ENCODE peak calls at places on chromosomes 6 and 20, in eight cellular contexts. L, Y, K, H, G, U, P and Q are unnamed samples.

GRCh38 chr6:5723905-5724691 is 282.6 kb downstream of the NRN1 start:
- DNase-seq in H (no peak), K (no peak), G (no peak), U (no peak), L (no peak), P (no peak), Y (no peak), Q (no peak)

GRCh38 chr6:109258129-109258528 is 124.1 kb downstream of the CD164 start:
- DNase-seq in K (no peak), U (no peak), Y (no peak), H (no peak), G (no peak), P (no peak), L (no peak), Q (no peak)

GRCh38 chr6:99434702-99435530 is 9.8 kb upstream of the PNISR start:
- DNase-seq in H (peak), Y (peak), P (peak), K (no peak), G (peak), U (peak), L (peak), Q (no peak)

GRCh38 chr6:22467645-22468044 is 101.7 kb upstream of the HDGFL1 start:
- DNase-seq in H (no peak), G (no peak), U (no peak), Y (no peak), L (no peak), P (no peak), K (no peak), Q (no peak)

GRCh38 chr20:11454966-11455799 is 462.5 kb upstream of the BTBD3 start:
- DNase-seq in U (no peak), K (peak), G (peak), L (peak), H (peak), P (peak), Y (peak), Q (no peak)

GRCh38 chr6:162942860-162943259 is 215.1 kb downstream of the PACRG start:
- DNase-seq in L (no peak), U (no peak), H (peak), Y (no peak), G (no peak), K (no peak), P (peak), Q (no peak)

GRCh38 chr6:17580518-17581048 is 19.5 kb upstream of the FAM8A1 start:
- DNase-seq in L (peak), G (no peak), K (peak), U (peak), H (no peak), P (peak), Y (peak), Q (peak)

GRCh38 chr6:72080260-72080941 is 194.1 kb downstream of the RIMS1 start:
- DNase-seq in H (peak), U (no peak), P (peak), K (no peak), G (no peak), L (no peak), Y (no peak), Q (no peak)

GRCh38 chr6:14072084-14072483 is 45.5 kb upstream of the CD83 start:
- DNase-seq in H (no peak), G (no peak), K (no peak), U (no peak), Y (peak), L (peak), P (peak), Q (no peak)

GRCh38 chr6:148179786-148180185 is 162.9 kb upstream of the SASH1 start:
- DNase-seq in P (peak), K (peak), Y (peak), H (peak), L (no peak), G (peak), U (no peak), Q (no peak)

GRCh38 chr20:3068986-3069900 is 2.2 kb upstream of the OXT start:
- DNase-seq in P (no peak), L (no peak), Y (no peak), H (no peak), G (peak), K (peak), U (peak), Q (no peak)

GRCh38 chr6:5761370-5761769 is 245.4 kb downstream of the NRN1 start:
- DNase-seq in L (no peak), H (no peak), P (no peak), K (no peak), G (no peak), U (no peak), Y (no peak), Q (no peak)

GRCh38 chr6:12363651-12364381 is 73.7 kb downstream of the EDN1 start:
- DNase-seq in U (no peak), H (no peak), P (no peak), G (no peak), L (no peak), K (peak), Y (no peak), Q (peak)

GRCh38 chr6:34957184-34957904 is 68.3 kb downstream of the ANKS1A start:
- DNase-seq in H (no peak), L (no peak), Y (no peak), G (no peak), P (peak), K (no peak), U (no peak), Q (no peak)

GRCh38 chr6:158803733-158804143 is 15.4 kb downstream of the EZR start:
- DNase-seq in U (peak), H (peak), K (peak), L (peak), Y (peak), G (peak), P (peak), Q (no peak)
- H3K4me3 ChIP-seq in U (peak), H (no peak), K (no peak), L (no peak), Y (no peak), G (no peak), P (no peak), Q (no peak)

GRCh38 chr6:167232355-167232754 is 58.8 kb upstream of the UNC93A start:
- DNase-seq in K (no peak), U (no peak), P (no peak), Y (no peak), H (peak), G (no peak), L (no peak), Q (no peak)

GRCh38 chr6:167236239-167236571 is 54.9 kb upstream of the UNC93A start:
- DNase-seq in P (no peak), G (no peak), L (no peak), H (no peak), U (no peak), Y (no peak), K (no peak), Q (no peak)

GRCh38 chr6:167235005-167235404 is 56.1 kb upstream of the UNC93A start:
- DNase-seq in H (no peak), G (no peak), L (no peak), K (no peak), Y (no peak), P (no peak), U (no peak), Q (no peak)

GRCh38 chr6:167235421-167236238 is 55.5 kb upstream of the UNC93A start:
- DNase-seq in H (no peak), U (no peak), L (no peak), G (no peak), K (no peak), Y (no peak), P (no peak), Q (no peak)

DNA sequence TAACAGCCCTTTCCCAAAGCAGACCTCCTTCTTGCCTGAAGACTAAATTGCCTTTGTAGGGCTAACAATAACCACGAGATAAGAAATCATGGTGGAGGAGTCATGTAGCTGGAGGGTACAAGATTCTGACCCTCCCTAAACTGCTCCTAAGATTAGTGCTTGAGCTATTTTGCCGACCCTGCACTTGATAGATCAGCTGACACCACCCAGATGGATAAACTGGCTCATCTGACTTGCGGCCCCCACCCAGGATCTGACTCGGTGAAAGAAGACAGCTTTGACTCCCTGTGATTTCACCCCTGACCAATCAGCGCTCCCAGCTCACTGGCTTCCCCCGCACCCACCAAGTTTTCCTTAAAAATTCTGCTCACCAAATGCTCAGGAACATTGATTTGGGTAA is 57.6 kb upstream of the UNC93A start:
- DNase-seq in G (no peak), H (peak), L (no peak), P (no peak), Y (no peak), K (no peak), U (no peak), Q (no peak)
- H3K4me3 ChIP-seq in G (no peak), H (no peak), L (no peak), P (no peak), Y (no peak), K (no peak), U (no peak), Q (no peak)

DNA sequence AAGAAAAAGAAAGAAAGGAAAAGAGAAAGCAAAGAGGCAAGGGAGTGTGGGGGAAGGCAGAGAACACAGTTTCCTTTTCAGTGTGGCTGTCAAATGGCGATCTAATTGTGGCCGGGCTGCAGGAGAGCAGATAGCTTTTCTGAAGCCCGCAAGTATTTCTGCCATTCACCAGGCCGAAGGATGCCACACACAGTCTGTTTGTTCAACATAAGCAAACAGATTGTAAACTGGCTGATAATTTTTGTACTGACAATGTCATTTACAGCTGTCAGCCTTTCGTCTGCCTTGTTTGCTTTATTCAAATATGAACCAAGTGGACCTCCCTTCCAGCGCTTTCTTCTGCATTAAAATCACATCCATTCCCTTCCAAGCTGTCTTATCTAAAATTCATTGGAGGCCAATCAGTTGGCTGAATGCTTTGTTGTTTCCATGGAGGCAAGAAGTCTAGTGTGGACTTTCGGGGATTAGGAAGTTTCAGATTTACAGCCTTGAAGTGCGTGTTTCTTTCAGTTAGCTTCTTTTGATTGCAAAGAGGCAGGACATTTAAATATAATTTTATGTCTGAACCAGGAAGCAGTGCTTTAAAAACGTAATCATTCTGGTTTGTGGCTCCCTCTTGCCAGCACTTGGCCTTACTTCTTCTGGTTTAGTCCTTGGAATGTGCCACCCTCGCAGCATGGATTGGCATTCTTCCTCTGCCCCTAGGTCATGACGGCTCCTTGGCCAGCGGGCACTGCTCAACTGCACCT is 180.3 kb downstream of the FOXA2 start:
- DNase-seq in H (peak), P (peak), Y (peak), K (peak), G (no peak), L (no peak), U (no peak), Q (peak)
- H3K4me3 ChIP-seq in H (no peak), P (no peak), Y (peak), K (peak), G (no peak), L (no peak), U (no peak), Q (no peak)

GRCh38 chr6:144317736-144318135 is 32.6 kb downstream of the UTRN start:
- DNase-seq in U (no peak), H (no peak), P (peak), G (no peak), K (no peak), Y (peak), L (no peak), Q (no peak)
- H3K4me3 ChIP-seq in U (no peak), H (no peak), P (no peak), G (no peak), K (no peak), Y (no peak), L (no peak), Q (no peak)

GRCh38 chr6:85865665-85866372 is 223.1 kb upstream of the SYNCRIP start:
- DNase-seq in P (peak), G (peak), K (no peak), L (peak), H (peak), U (no peak), Y (peak), Q (no peak)

GRCh38 chr6:85866373-85866740 is 223.7 kb upstream of the SYNCRIP start:
- DNase-seq in H (no peak), K (no peak), U (no peak), P (peak), G (peak), L (no peak), Y (no peak), Q (no peak)

GRCh38 chr6:85867595-85867994 is 224.9 kb upstream of the SYNCRIP start:
- DNase-seq in U (no peak), G (no peak), L (no peak), H (no peak), Y (no peak), K (no peak), P (no peak), Q (no peak)

GRCh38 chr6:85866758-85867401 is 224.2 kb upstream of the SYNCRIP start:
- DNase-seq in H (no peak), P (no peak), G (no peak), Y (no peak), U (no peak), K (no peak), L (no peak), Q (no peak)

GRCh38 chr6:85864453-85865401 is 222.0 kb upstream of the SYNCRIP start:
- DNase-seq in K (no peak), P (peak), G (peak), L (peak), H (peak), U (no peak), Y (peak), Q (no peak)
- H3K4me3 ChIP-seq in K (no peak), P (no peak), G (no peak), L (no peak), H (no peak), U (no peak), Y (no peak), Q (no peak)

GRCh38 chr20:50547956-50548355 is 37.8 kb downstream of the PTPN1 start:
- DNase-seq in Y (no peak), G (no peak), U (no peak), P (no peak), K (no peak), H (no peak), L (no peak), Q (no peak)

GRCh38 chr20:50548396-50548795 is 38.2 kb downstream of the PTPN1 start:
- DNase-seq in G (peak), H (no peak), U (no peak), P (no peak), L (no peak), Y (no peak), K (no peak), Q (peak)

GRCh38 chr20:50543326-50543725 is 33.1 kb downstream of the PTPN1 start:
- DNase-seq in H (no peak), Y (no peak), U (no peak), G (no peak), K (no peak), L (no peak), P (no peak), Q (no peak)

GRCh38 chr20:50545123-50545522 is 34.9 kb downstream of the PTPN1 start:
- DNase-seq in P (no peak), K (no peak), U (no peak), L (no peak), Y (no peak), H (no peak), G (no peak), Q (no peak)

GRCh38 chr20:50546729-50547314 is 36.6 kb downstream of the PTPN1 start:
- DNase-seq in P (no peak), L (no peak), H (no peak), K (no peak), G (no peak), U (no peak), Y (no peak), Q (no peak)
- H3K4me3 ChIP-seq in P (no peak), L (no peak), H (no peak), K (no peak), G (no peak), U (peak), Y (no peak), Q (no peak)

DNA sequence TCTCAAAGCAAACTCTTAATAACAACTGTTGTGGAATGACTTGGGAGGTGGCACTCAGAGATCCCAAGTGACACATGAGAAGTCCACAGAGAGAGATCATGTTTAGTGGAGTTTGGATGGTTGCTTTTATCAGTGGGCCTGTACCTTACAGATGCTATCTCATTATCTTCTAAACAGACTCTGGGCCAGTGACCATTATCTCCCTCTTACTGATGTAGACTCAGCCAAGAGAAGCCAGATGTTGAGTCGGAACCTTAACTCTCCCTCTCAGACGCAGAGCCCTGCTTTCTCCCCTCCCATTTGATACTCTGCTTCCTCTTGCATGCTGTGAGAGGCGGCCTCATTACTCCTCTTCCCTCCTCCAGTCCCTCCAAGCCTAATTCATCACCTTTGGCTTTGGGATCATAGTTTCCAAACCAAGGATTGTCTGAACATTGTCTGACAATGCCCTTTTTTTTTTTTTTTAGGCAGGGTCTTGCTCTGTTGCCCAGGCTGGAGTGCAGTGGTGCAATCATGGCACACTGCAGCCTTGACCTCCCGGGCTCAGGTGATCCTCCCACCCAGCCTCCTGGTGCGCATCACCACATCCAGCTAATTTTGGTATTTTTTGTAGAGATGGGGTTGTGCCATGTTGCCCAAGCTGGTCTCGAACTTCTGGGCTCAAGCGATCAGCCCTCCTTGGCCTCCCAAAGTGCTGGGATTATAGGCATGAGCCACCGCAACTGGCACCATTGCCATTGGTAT is 4.5 kb upstream of the DDR1 start:
- DNase-seq in K (no peak), Y (no peak), P (no peak), L (no peak), H (peak), G (no peak), U (no peak), Q (no peak)
- H3K4me3 ChIP-seq in K (no peak), Y (no peak), P (no peak), L (no peak), H (no peak), G (no peak), U (no peak), Q (no peak)

GRCh38 chr6:41733707-41734665 is 1.4 kb downstream of the TFEB start:
- DNase-seq in L (peak), P (peak), G (no peak), K (peak), H (peak), U (peak), Y (peak), Q (peak)
- H3K4me3 ChIP-seq in L (peak), P (peak), G (peak), K (peak), H (peak), U (peak), Y (peak), Q (peak)